ENCODE peak calls at places on chromosomes 7 and 10, in four cellular contexts. K is T-helper 9 cell, J is GM13976, E is NCI-H748 treated with DMSO at 0.1 percent for 48 hours. G is an unnamed sample.

GRCh38 chr10:71266147-71266917 is 52.7 kb upstream of the SLC29A3 start:
- DNase-seq in J (no peak), E (no peak), K (no peak), G (peak; percentile 86)

GRCh38 chr10:131811239-131812011 is 89.4 kb upstream of the PPP2R2D start:
- DNase-seq in K (no peak), E (no peak), J (no peak), G (no peak)

GRCh38 chr7:120273476-120273975 is 551 bp downstream of the KCND2 start:
- DNase-seq in E (peak; percentile 85), K (no peak), J (peak; percentile 78), G (peak; percentile 32)

GRCh38 chr7:47580175-47580701 is 1.7 kb downstream of the TNS3 start:
- DNase-seq in K (no peak), E (no peak), J (no peak), G (no peak)

GRCh38 chr10:95644935-95645334 is 11.6 kb downstream of the ALDH18A1 start:
- DNase-seq in K (no peak), E (no peak), J (no peak), G (no peak)

GRCh38 chr7:101636822-101637623 is 7.9 kb upstream of the MYL10 start:
- DNase-seq in E (no peak), K (no peak), J (no peak), G (no peak)

GRCh38 chr10:68327889-68328786 is 3.7 kb upstream of the HNRNPH3 start:
- DNase-seq in E (no peak), K (no peak), J (peak; percentile 27), G (peak; percentile 40)

GRCh38 chr10:76282122-76283030 is 851.0 kb downstream of the LRMDA start:
- DNase-seq in K (no peak), E (peak; percentile 23), J (no peak), G (no peak)

G was measured in SW480.